ENCODE peak calls at places on chromosomes 1 and 21, in four cellular contexts. D is aorta, P is heart left ventricle, N is gastrocnemius medialis. I is an unnamed sample.

GRCh38 chr1:67555487-67556296 is 125.5 kb upstream of the SERBP1 start:
- ATAC-seq in D (no peak), P (no peak), N (no peak), I (no peak)

GRCh38 chr1:109213345-109213823 is 334 bp upstream of the SARS1 start:
- ATAC-seq in D (no peak), P (no peak), N (no peak), I (no peak)

GRCh38 chr1:62304975-62305374 is 14.3 kb downstream of the KANK4 start:
- ATAC-seq in D (no peak), P (no peak), N (no peak), I (no peak)

GRCh38 chr1:172761581-172762025 is 102.7 kb downstream of the FASLG start:
- ATAC-seq in P (no peak), N (no peak), D (no peak), I (no peak)

GRCh38 chr1:223340637-223341036 is 23.3 kb downstream of the SUSD4 start:
- ATAC-seq in P (no peak), N (peak; percentile 31), D (no peak), I (no peak)

GRCh38 chr1:176090766-176091165 is 116.3 kb downstream of the COP1 start:
- ATAC-seq in P (no peak), D (no peak), N (no peak), I (no peak)

GRCh38 chr21:29481081-29481480 is 182.4 kb downstream of the BACH1 start:
- ATAC-seq in D (no peak), N (no peak), P (no peak), I (no peak)

GRCh38 chr1:164180824-164181223 is 378.2 kb upstream of the PBX1 start:
- ATAC-seq in N (peak; percentile 65), P (no peak), D (no peak), I (no peak)

GRCh38 chr1:17617787-17618557 is 78.5 kb downstream of the ARHGEF10L start:
- ATAC-seq in D (peak; percentile 89), N (peak; percentile 91), P (peak; percentile 91), I (peak; percentile 85)

GRCh38 chr21:38267991-38268858 is 11.4 kb downstream of the KCNJ15 start:
- ATAC-seq in D (no peak), N (no peak), P (no peak), I (no peak)

GRCh38 chr1:248787430-248787829 is 31.9 kb upstream of the LYPD8 start:
- ATAC-seq in D (no peak), N (no peak), P (no peak), I (no peak)

GRCh38 chr21:29233611-29234540 is 64.8 kb upstream of the BACH1 start:
- ATAC-seq in D (no peak), N (no peak), P (no peak), I (no peak)

GRCh38 chr1:48743480-48743879 is 33.2 kb downstream of the BEND5 start:
- ATAC-seq in P (no peak), D (no peak), N (no peak), I (no peak)

GRCh38 chr1:230186874-230187273 is 119.8 kb downstream of the GALNT2 start:
- ATAC-seq in P (no peak), N (no peak), D (no peak), I (no peak)

GRCh38 chr1:149906561-149906960 is 7.2 kb downstream of the BOLA1 start:
- ATAC-seq in D (no peak), P (no peak), N (no peak), I (no peak)

GRCh38 chr1:173050865-173051264 is at the start of gene TNFSF18:
- ATAC-seq in P (peak; percentile 67), D (peak; percentile 38), N (no peak), I (peak; percentile 53)

GRCh38 chr1:36884029-36884701 is 150.2 kb downstream of the GRIK3 start:
- ATAC-seq in N (no peak), D (no peak), P (no peak), I (no peak)

GRCh38 chr1:236800623-236801022 is 5.5 kb downstream of the MTR start:
- ATAC-seq in D (no peak), P (no peak), N (no peak), I (no peak)

GRCh38 chr1:227541796-227542152 is 21.6 kb upstream of the ZNF678 start:
- ATAC-seq in P (peak; percentile 50), N (peak; percentile 15), D (peak; percentile 58), I (peak; percentile 15)

GRCh38 chr1:205543351-205544305 is 39.2 kb downstream of the CDK18 start:
- ATAC-seq in N (peak; percentile 81), P (peak; percentile 91), D (peak; percentile 90), I (peak; percentile 91)

GRCh38 chr1:231312389-231312788 is 25.3 kb downstream of the EXOC8 start:
- ATAC-seq in P (no peak), N (no peak), D (no peak), I (no peak)

GRCh38 chr21:23921670-23922418 is 1685.4 kb downstream of the MRPL39 start:
- ATAC-seq in D (no peak), P (no peak), N (no peak), I (no peak)

GRCh38 chr1:109115685-109116084 is 1.8 kb downstream of the ELAPOR1 start:
- ATAC-seq in N (no peak), D (no peak), P (no peak), I (no peak)

GRCh38 chr1:94817697-94818096 is 2.5 kb upstream of the SLC44A3 start:
- ATAC-seq in D (no peak), N (no peak), P (no peak), I (no peak)

GRCh38 chr1:83500987-83501591 is 497.8 kb downstream of the TTLL7 start:
- ATAC-seq in N (no peak), D (no peak), P (no peak), I (no peak)

GRCh38 chr1:44609768-44610526 is 64.3 kb downstream of the TMEM53 start:
- ATAC-seq in P (no peak), D (no peak), N (no peak), I (no peak)

GRCh38 chr1:49416758-49417157 is 607.0 kb downstream of the AGBL4 start:
- ATAC-seq in N (no peak), D (no peak), P (no peak), I (no peak)

GRCh38 chr1:26858891-26859630 is 3.9 kb upstream of the SFN start:
- ATAC-seq in D (no peak), P (no peak), N (no peak), I (no peak)

GRCh38 chr1:198650506-198650905 is 11.7 kb downstream of the PTPRC start:
- ATAC-seq in D (no peak), P (no peak), N (no peak), I (no peak)

GRCh38 chr21:39000496-39000895 is 182.8 kb downstream of the PSMG1 start:
- ATAC-seq in D (no peak), P (peak; percentile 42), N (peak; percentile 15), I (peak; percentile 10)

GRCh38 chr1:119766374-119766794 is 2.3 kb downstream of the HMGCS2 start:
- ATAC-seq in N (no peak), P (peak; percentile 56), D (no peak), I (peak; percentile 64)

GRCh38 chr1:28983509-28984310 is 69.3 kb downstream of the EPB41 start:
- ATAC-seq in D (no peak), P (peak; percentile 94), N (peak; percentile 85), I (no peak)

GRCh38 chr21:17745086-17745485 is 74.1 kb downstream of the C21orf91 start:
- ATAC-seq in D (no peak), P (no peak), N (no peak), I (no peak)

DNA sequence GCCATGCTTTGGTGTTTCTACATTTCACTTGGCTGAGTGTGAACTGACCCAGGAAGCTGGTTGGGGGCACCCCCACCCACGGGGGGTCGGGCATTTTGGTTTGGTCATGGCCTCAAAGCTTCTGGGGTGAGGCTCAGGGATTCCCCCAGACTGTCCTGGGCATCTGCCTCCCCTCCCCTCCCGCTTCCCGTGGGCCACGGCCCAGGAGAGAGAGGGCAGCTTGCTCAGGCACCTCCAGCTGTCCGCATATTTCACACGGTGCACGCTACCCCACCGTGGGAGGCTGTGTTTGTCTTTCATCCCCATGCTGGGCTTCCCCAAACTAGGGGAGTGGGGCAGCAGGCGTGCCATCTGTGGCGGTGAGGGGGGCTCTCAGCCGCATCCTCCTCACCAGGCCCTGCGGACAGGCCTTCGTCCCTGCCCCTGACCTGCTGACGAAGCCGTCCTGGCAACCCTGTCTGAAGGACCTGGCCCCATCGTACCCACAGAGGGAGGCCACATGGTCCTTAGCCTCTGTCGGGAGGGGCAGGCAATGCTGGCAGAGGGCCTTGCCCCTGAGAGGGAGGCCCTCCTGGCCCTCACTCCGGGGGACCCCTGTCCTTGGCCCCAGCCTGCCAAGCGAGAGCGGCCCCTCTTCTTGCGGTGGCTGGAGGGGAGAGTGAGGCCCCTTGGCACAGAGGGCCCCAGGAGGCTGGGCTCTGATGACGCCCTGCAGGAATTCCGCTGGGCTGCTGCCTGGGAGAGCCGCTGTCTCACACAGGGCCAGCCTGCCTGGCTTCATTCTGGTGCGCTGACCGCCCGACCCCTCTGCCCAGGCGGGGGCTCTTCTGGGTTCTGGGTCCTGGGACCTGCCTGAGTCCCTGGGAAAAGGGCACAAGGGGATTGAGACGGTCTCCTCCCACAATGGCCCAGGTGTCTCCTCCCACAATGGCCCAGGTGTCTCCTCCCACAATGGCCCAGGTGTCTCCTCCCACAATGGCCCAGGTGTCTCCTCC is 22.1 kb downstream of the TP73 start:
- ATAC-seq in N (no peak), P (no peak), D (no peak), I (no peak)
- H3K4me3 ChIP-seq in N (no peak overlapping the region), P (no peak overlapping the region), D (no peak overlapping the region), I (no peak overlapping the region)

DNA sequence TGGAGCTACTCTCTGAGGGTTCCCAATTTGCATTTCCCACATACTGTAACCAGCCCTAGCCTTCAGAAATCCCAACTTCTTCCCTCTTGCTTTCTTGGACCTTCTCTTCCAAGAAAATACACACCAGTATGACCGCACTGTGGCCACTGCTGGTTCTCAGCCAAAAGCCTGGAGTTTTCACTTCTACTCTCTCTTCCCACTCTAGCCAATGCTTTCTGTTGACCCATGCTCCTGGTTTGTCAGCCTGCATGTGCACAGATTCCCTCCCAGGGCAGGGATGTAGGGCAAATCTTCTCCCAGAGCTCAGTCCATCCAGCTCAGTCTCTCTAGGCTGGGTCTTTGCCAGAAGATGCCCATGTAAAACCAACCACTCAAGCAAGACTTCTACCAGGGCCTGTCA is 652 bp downstream of the SLAMF1 start:
- ATAC-seq in D (no peak), P (no peak), N (no peak), I (no peak)
- H3K4me3 ChIP-seq in D (no peak overlapping the region), P (no peak overlapping the region), N (no peak overlapping the region), I (peak overlapping the region; percentile 5)

GRCh38 chr1:8014381-8014988 is 11.6 kb downstream of the ERRFI1 start:
- ATAC-seq in D (no peak), P (no peak), N (no peak), I (no peak)
- H3K4me3 ChIP-seq in D (no peak overlapping the region), P (no peak overlapping the region), N (no peak overlapping the region), I (no peak overlapping the region)

GRCh38 chr1:212677573-212677972 is 22.1 kb downstream of the BATF3 start:
- ATAC-seq in P (no peak), N (no peak), D (no peak), I (no peak)
- H3K4me3 ChIP-seq in P (no peak overlapping the region), N (no peak overlapping the region), D (no peak overlapping the region), I (no peak overlapping the region)

GRCh38 chr21:45997205-45997494 is 15.6 kb downstream of the COL6A1 start:
- ATAC-seq in P (no peak), N (no peak), D (no peak), I (no peak)
- H3K4me3 ChIP-seq in P (no peak overlapping the region), N (no peak overlapping the region), D (no peak overlapping the region), I (no peak overlapping the region)